ENCODE peak calls at places on chromosomes 5 and 9, in seven cellular contexts. A, I, Q, D, N, Z and H are unnamed samples.

GRCh38 chr5:32852535-32852934 is 141.4 kb downstream of the NPR3 start:
- DNase-seq in Q (no peak), A (no peak), I (no peak), Z (no peak), N (no peak), D (no peak), H (no peak)

GRCh38 chr5:72523960-72524582 is 16.9 kb upstream of the ZNF366 start:
- DNase-seq in Z (no peak), A (no peak), Q (peak), D (peak), N (no peak), I (peak), H (no peak)

GRCh38 chr9:92100237-92100911 is 14.8 kb downstream of the SPTLC1 start:
- DNase-seq in I (peak), D (no peak), Z (no peak), A (no peak), Q (peak), N (no peak), H (no peak)

GRCh38 chr5:175468892-175469291 is 9.5 kb upstream of the SFXN1 start:
- DNase-seq in N (no peak), A (no peak), Z (no peak), I (no peak), Q (no peak), D (no peak), H (no peak)

GRCh38 chr9:112145886-112146285 is 29.2 kb downstream of the SUSD1 start:
- DNase-seq in Z (no peak), Q (no peak), N (no peak), A (no peak), D (no peak), I (peak), H (no peak)

GRCh38 chr5:129460121-129460950 is at the start of gene ADAMTS19:
- DNase-seq in I (peak), Q (no peak), D (no peak), Z (peak), N (no peak), A (no peak), H (no peak)

GRCh38 chr9:123478160-123478559 is 122.2 kb downstream of the CRB2 start:
- DNase-seq in Q (no peak), A (peak), N (no peak), Z (no peak), I (no peak), D (no peak), H (no peak)

GRCh38 chr5:151682751-151683331 is 3.9 kb downstream of the SPARC start:
- DNase-seq in Z (no peak), I (no peak), D (no peak), N (no peak), A (no peak), Q (no peak), H (no peak)

GRCh38 chr9:94545940-94546339 is 8.9 kb upstream of the PCAT7 start:
- DNase-seq in I (no peak), Z (no peak), Q (no peak), A (no peak), N (no peak), D (no peak), H (no peak)

GRCh38 chr5:78328585-78329173 is 31.7 kb upstream of the SCAMP1 start:
- DNase-seq in D (no peak), N (no peak), Z (no peak), I (no peak), A (no peak), Q (no peak), H (no peak)

GRCh38 chr9:3980771-3981170 is 319.1 kb downstream of the GLIS3 start:
- DNase-seq in I (no peak), A (no peak), D (no peak), N (no peak), Q (no peak), Z (no peak), H (no peak)

GRCh38 chr5:72292411-72292810 is 27.6 kb downstream of the MRPS27 start:
- DNase-seq in D (no peak), A (no peak), N (no peak), I (no peak), Q (no peak), Z (no peak), H (no peak)

GRCh38 chr5:4700082-4700481 is 440.0 kb upstream of the ADAMTS16 start:
- DNase-seq in D (peak), A (peak), N (peak), I (peak), Q (no peak), Z (peak), H (no peak)

GRCh38 chr5:149881874-149882273 is 62.7 kb downstream of the PDE6A start:
- DNase-seq in Z (no peak), Q (no peak), A (no peak), D (no peak), I (no peak), N (no peak), H (no peak)

GRCh38 chr5:98105651-98106050 is 667.8 kb upstream of the RGMB start:
- DNase-seq in I (no peak), Z (no peak), D (no peak), N (no peak), Q (no peak), A (no peak), H (no peak)

GRCh38 chr5:35030426-35030825 is 17.3 kb downstream of the AGXT2 start:
- DNase-seq in N (no peak), A (no peak), Z (no peak), Q (no peak), I (no peak), D (peak), H (no peak)

GRCh38 chr5:139863855-139864558 is 68.4 kb downstream of the PSD2 start:
- DNase-seq in A (peak), Z (peak), D (peak), Q (no peak), I (peak), N (peak), H (no peak)

GRCh38 chr5:66454186-66455078 is 141.8 kb upstream of the MAST4 start:
- DNase-seq in I (no peak), A (no peak), Z (no peak), D (no peak), N (no peak), Q (no peak), H (no peak)

GRCh38 chr5:111932628-111933027 is 175.6 kb upstream of the NREP start:
- DNase-seq in Q (no peak), D (no peak), Z (no peak), N (no peak), A (no peak), I (no peak), H (no peak)

GRCh38 chr9:36142510-36143161 is 6.1 kb downstream of the GLIPR2 start:
- DNase-seq in N (no peak), A (peak), D (peak), Q (no peak), Z (no peak), I (no peak), H (peak)

GRCh38 chr9:14313378-14313940 is 482 bp downstream of the NFIB start:
- DNase-seq in I (no peak), Z (no peak), N (no peak), D (no peak), Q (no peak), A (peak), H (no peak)

GRCh38 chr9:94212531-94212930 is 46.6 kb upstream of the ZNF169 start:
- DNase-seq in A (no peak), I (no peak), Z (no peak), Q (no peak), N (no peak), D (no peak), H (no peak)

GRCh38 chr5:39420482-39421145 is 4.2 kb downstream of the DAB2 start:
- DNase-seq in A (peak), N (no peak), D (peak), Q (peak), I (no peak), Z (no peak), H (no peak)